ENCODE peak calls at places on chromosomes 4 and X, in seven cellular contexts. One of them, this sample, is unnamed.

GRCh38 chrX:108557594-108557993 is 118.0 kb downstream of the COL4A5 start:
- DNase-seq in left ventricle myocardium superior: no peak
- DNase-seq in amygdala: no peak
- DNase-seq in amniotic epithelial cell: no peak
- DNase-seq in BJ: no peak
- DNase-seq in NCI-H345: no peak
- DNase-seq in ELF-1: no peak
- DNase-seq in this sample: no peak

GRCh38 chrX:50996930-50997329 is 86.4 kb downstream of the BMP15 start:
- DNase-seq in left ventricle myocardium superior: no peak
- DNase-seq in BJ: no peak
- DNase-seq in NCI-H345: no peak
- DNase-seq in ELF-1: peak
- DNase-seq in amygdala: no peak
- DNase-seq in amniotic epithelial cell: no peak
- DNase-seq in this sample: no peak

GRCh38 chr4:110005461-110006056 is 92.9 kb downstream of the EGF start:
- DNase-seq in left ventricle myocardium superior: no peak
- DNase-seq in ELF-1: no peak
- DNase-seq in amniotic epithelial cell: peak
- DNase-seq in BJ: no peak
- DNase-seq in NCI-H345: peak
- DNase-seq in amygdala: no peak
- DNase-seq in this sample: peak

GRCh38 chr4:57098945-57099344 is 11.2 kb downstream of the IGFBP7 start:
- DNase-seq in NCI-H345: no peak
- DNase-seq in left ventricle myocardium superior: no peak
- DNase-seq in ELF-1: no peak
- DNase-seq in BJ: peak
- DNase-seq in amniotic epithelial cell: peak
- DNase-seq in amygdala: no peak
- DNase-seq in this sample: no peak

GRCh38 chr4:84499065-84499982 is at the start of gene NKX6-1:
- DNase-seq in NCI-H345: peak
- DNase-seq in BJ: peak
- DNase-seq in ELF-1: peak
- DNase-seq in amygdala: peak
- DNase-seq in left ventricle myocardium superior: peak
- DNase-seq in amniotic epithelial cell: peak
- DNase-seq in this sample: peak

GRCh38 chr4:118836763-118837507 is 1.0 kb upstream of the SEC24D start:
- DNase-seq in amygdala: no peak
- DNase-seq in left ventricle myocardium superior: no peak
- DNase-seq in BJ: no peak
- DNase-seq in amniotic epithelial cell: no peak
- DNase-seq in ELF-1: no peak
- DNase-seq in NCI-H345: no peak
- DNase-seq in this sample: no peak

GRCh38 chr4:78534286-78534955 is 17.1 kb upstream of the ANXA3 start:
- DNase-seq in amniotic epithelial cell: no peak
- DNase-seq in left ventricle myocardium superior: no peak
- DNase-seq in BJ: no peak
- DNase-seq in ELF-1: no peak
- DNase-seq in NCI-H345: no peak
- DNase-seq in amygdala: no peak
- DNase-seq in this sample: peak

GRCh38 chrX:120604359-120604782 is 470 bp downstream of the MCTS1 start:
- DNase-seq in BJ: no peak
- DNase-seq in amygdala: no peak
- DNase-seq in ELF-1: peak
- DNase-seq in NCI-H345: no peak
- DNase-seq in amniotic epithelial cell: peak
- DNase-seq in left ventricle myocardium superior: no peak
- DNase-seq in this sample: peak

GRCh38 chrX:28347526-28347925 is 239.7 kb upstream of the IL1RAPL1 start:
- DNase-seq in BJ: no peak
- DNase-seq in NCI-H345: no peak
- DNase-seq in amygdala: no peak
- DNase-seq in ELF-1: no peak
- DNase-seq in amniotic epithelial cell: no peak
- DNase-seq in left ventricle myocardium superior: no peak
- DNase-seq in this sample: no peak

GRCh38 chrX:17689971-17690409 is 47.3 kb upstream of the SCML1 start:
- DNase-seq in amygdala: peak
- DNase-seq in amniotic epithelial cell: peak
- DNase-seq in left ventricle myocardium superior: no peak
- DNase-seq in NCI-H345: peak
- DNase-seq in BJ: no peak
- DNase-seq in ELF-1: peak
- DNase-seq in this sample: peak

GRCh38 chr4:109578846-109579245 is 18.8 kb downstream of the MCUB start:
- DNase-seq in NCI-H345: no peak
- DNase-seq in amniotic epithelial cell: no peak
- DNase-seq in amygdala: no peak
- DNase-seq in left ventricle myocardium superior: no peak
- DNase-seq in BJ: no peak
- DNase-seq in ELF-1: no peak
- DNase-seq in this sample: no peak

GRCh38 chr4:8516061-8516573 is 64.1 kb upstream of the GPR78 start:
- DNase-seq in BJ: no peak
- DNase-seq in ELF-1: no peak
- DNase-seq in amygdala: no peak
- DNase-seq in amniotic epithelial cell: no peak
- DNase-seq in left ventricle myocardium superior: no peak
- DNase-seq in NCI-H345: no peak
- DNase-seq in this sample: no peak

GRCh38 chrX:10174810-10175209 is 18.0 kb downstream of the CLCN4 start:
- DNase-seq in amniotic epithelial cell: peak
- DNase-seq in left ventricle myocardium superior: no peak
- DNase-seq in NCI-H345: no peak
- DNase-seq in BJ: no peak
- DNase-seq in ELF-1: no peak
- DNase-seq in amygdala: no peak
- DNase-seq in this sample: no peak

GRCh38 chr4:108483077-108483476 is 137.3 kb upstream of the RPL34 start:
- DNase-seq in left ventricle myocardium superior: no peak
- DNase-seq in amygdala: no peak
- DNase-seq in ELF-1: no peak
- DNase-seq in BJ: no peak
- DNase-seq in amniotic epithelial cell: no peak
- DNase-seq in NCI-H345: no peak
- DNase-seq in this sample: peak

GRCh38 chrX:38260231-38260630 is 39.6 kb upstream of the SRPX start:
- DNase-seq in amniotic epithelial cell: peak
- DNase-seq in BJ: no peak
- DNase-seq in NCI-H345: peak
- DNase-seq in ELF-1: peak
- DNase-seq in left ventricle myocardium superior: no peak
- DNase-seq in amygdala: no peak
- DNase-seq in this sample: no peak

GRCh38 chrX:65601530-65602281 is 65.7 kb upstream of the MSN start:
- DNase-seq in ELF-1: peak
- DNase-seq in NCI-H345: no peak
- DNase-seq in amniotic epithelial cell: peak
- DNase-seq in BJ: peak
- DNase-seq in amygdala: no peak
- DNase-seq in left ventricle myocardium superior: peak
- DNase-seq in this sample: peak

GRCh38 chrX:115344885-115345653 is 55.6 kb downstream of the LUZP4 start:
- DNase-seq in amniotic epithelial cell: peak
- DNase-seq in BJ: peak
- DNase-seq in left ventricle myocardium superior: peak
- DNase-seq in amygdala: peak
- DNase-seq in NCI-H345: peak
- DNase-seq in ELF-1: peak
- DNase-seq in this sample: peak

GRCh38 chrX:13693341-13693871 is 4.5 kb downstream of the RAB9A start:
- DNase-seq in NCI-H345: no peak
- DNase-seq in amygdala: no peak
- DNase-seq in amniotic epithelial cell: no peak
- DNase-seq in BJ: no peak
- DNase-seq in ELF-1: peak
- DNase-seq in left ventricle myocardium superior: no peak
- DNase-seq in this sample: no peak

GRCh38 chrX:31423575-31424284 is 351.9 kb upstream of the FTHL17 start:
- DNase-seq in ELF-1: peak
- DNase-seq in BJ: peak
- DNase-seq in amniotic epithelial cell: peak
- DNase-seq in NCI-H345: peak
- DNase-seq in left ventricle myocardium superior: peak
- DNase-seq in amygdala: no peak
- DNase-seq in this sample: no peak

GRCh38 chr4:31160146-31160545 is 440.0 kb downstream of the PCDH7 start:
- DNase-seq in amygdala: no peak
- DNase-seq in ELF-1: no peak
- DNase-seq in BJ: no peak
- DNase-seq in amniotic epithelial cell: peak
- DNase-seq in left ventricle myocardium superior: no peak
- DNase-seq in NCI-H345: no peak
- DNase-seq in this sample: no peak

GRCh38 chr4:8076023-8076422 is 82.6 kb downstream of the ABLIM2 start:
- DNase-seq in NCI-H345: no peak
- DNase-seq in BJ: no peak
- DNase-seq in amniotic epithelial cell: no peak
- DNase-seq in ELF-1: no peak
- DNase-seq in left ventricle myocardium superior: no peak
- DNase-seq in amygdala: no peak
- DNase-seq in this sample: no peak

GRCh38 chrX:308821-309520 is 9.6 kb downstream of the GTPBP6 start:
- DNase-seq in ELF-1: no peak
- DNase-seq in left ventricle myocardium superior: peak
- DNase-seq in NCI-H345: no peak
- DNase-seq in amniotic epithelial cell: no peak
- DNase-seq in BJ: no peak
- DNase-seq in amygdala: no peak
- DNase-seq in this sample: no peak

GRCh38 chr4:90922174-90922573 is 795.0 kb downstream of the CCSER1 start:
- DNase-seq in BJ: no peak
- DNase-seq in amygdala: no peak
- DNase-seq in left ventricle myocardium superior: no peak
- DNase-seq in ELF-1: no peak
- DNase-seq in NCI-H345: no peak
- DNase-seq in amniotic epithelial cell: no peak
- DNase-seq in this sample: no peak

GRCh38 chr4:83618431-83618830 is 82.5 kb downstream of the GPAT3 start:
- DNase-seq in amniotic epithelial cell: peak
- DNase-seq in BJ: peak
- DNase-seq in amygdala: no peak
- DNase-seq in ELF-1: peak
- DNase-seq in NCI-H345: no peak
- DNase-seq in left ventricle myocardium superior: peak
- DNase-seq in this sample: peak

GRCh38 chrX:24343719-24344118 is 16.7 kb upstream of the SUPT20HL1 start:
- DNase-seq in amniotic epithelial cell: no peak
- DNase-seq in ELF-1: no peak
- DNase-seq in left ventricle myocardium superior: no peak
- DNase-seq in amygdala: no peak
- DNase-seq in BJ: no peak
- DNase-seq in NCI-H345: no peak
- DNase-seq in this sample: no peak

GRCh38 chrX:16585486-16586370 is 64.2 kb upstream of the S100G start:
- DNase-seq in NCI-H345: no peak
- DNase-seq in amniotic epithelial cell: no peak
- DNase-seq in ELF-1: peak
- DNase-seq in left ventricle myocardium superior: no peak
- DNase-seq in BJ: no peak
- DNase-seq in amygdala: no peak
- DNase-seq in this sample: no peak

GRCh38 chr4:126475730-126476129 is 1157.0 kb upstream of the INTU start:
- DNase-seq in NCI-H345: no peak
- DNase-seq in amygdala: no peak
- DNase-seq in left ventricle myocardium superior: no peak
- DNase-seq in ELF-1: no peak
- DNase-seq in BJ: no peak
- DNase-seq in amniotic epithelial cell: no peak
- DNase-seq in this sample: no peak

This sample was measured in LoVo.